ENCODE peak calls at places on chromosomes 3 and 15, in six cellular contexts. E, O, X, S, A and Y are unnamed samples.

GRCh38 chr15:99127773-99128172 is 22.9 kb downstream of the SYNM start:
- DNase-seq in E (no peak), O (no peak), X (no peak), S (no peak), A (no peak), Y (no peak)

GRCh38 chr15:55253580-55253979 is 36.0 kb downstream of the RAB27A start:
- DNase-seq in E (no peak), O (no peak), X (no peak), S (no peak), A (no peak), Y (peak)

GRCh38 chr3:141266797-141267555 is 35.4 kb downstream of the PXYLP1 start:
- DNase-seq in E (no peak), O (peak), X (no peak), S (peak), A (no peak), Y (no peak)

GRCh38 chr3:29763115-29763514 is 482.2 kb downstream of the RBMS3 start:
- DNase-seq in E (no peak), O (no peak), X (no peak), S (no peak), A (no peak), Y (no peak)

GRCh38 chr3:12301513-12301912 is 12.6 kb downstream of the PPARG start:
- DNase-seq in E (no peak), O (no peak), X (no peak), S (no peak), A (no peak), Y (no peak)

GRCh38 chr3:181493423-181493822 is 218.3 kb upstream of the SOX2 start:
- DNase-seq in E (no peak), O (no peak), X (no peak), S (no peak), A (no peak), Y (peak)

GRCh38 chr15:76514292-76514691 is 177.7 kb downstream of the ISL2 start:
- DNase-seq in E (no peak), O (no peak), X (no peak), S (no peak), A (no peak), Y (no peak)

GRCh38 chr3:125644036-125645025 is 49.0 kb upstream of the OSBPL11 start:
- DNase-seq in E (no peak), O (no peak), X (no peak), S (no peak), A (no peak), Y (peak)

GRCh38 chr3:125694761-125695294 is 99.5 kb upstream of the OSBPL11 start:
- DNase-seq in E (no peak), O (no peak), X (no peak), S (no peak), A (no peak), Y (no peak)

GRCh38 chr3:172101107-172101506 is 61.7 kb downstream of the FNDC3B start:
- DNase-seq in E (no peak), O (no peak), X (no peak), S (peak), A (no peak), Y (no peak)

GRCh38 chr15:64716452-64716851 is 58.9 kb downstream of the RBPMS2 start:
- DNase-seq in E (no peak), O (no peak), X (no peak), S (no peak), A (no peak), Y (no peak)

GRCh38 chr15:27234593-27234992 is 263.6 kb downstream of the GABRG3 start:
- DNase-seq in E (no peak), O (no peak), X (no peak), S (no peak), A (no peak), Y (no peak)